ENCODE peak calls at places on chromosomes 6 and 20, in four cellular contexts. Y is mesenteric fat pad; U is activated CD4-positive, alpha-beta T cell treated with anti-CD3 and anti-CD28 coated beads, Interleukin-2, amount 50 U/mL, for 1 hour; N is stromal cell of bone marrow. C is an unnamed sample.

GRCh38 chr6:53585208-53585903 is 40.5 kb upstream of the GCLC start:
- DNase-seq in Y (no peak), U (no peak), N (no peak), C (no peak)

GRCh38 chr20:18628330-18628941 is 40.6 kb downstream of the DTD1 start:
- DNase-seq in Y (no peak), U (no peak), N (no peak), C (no peak)

GRCh38 chr20:4795394-4795793 is 73.7 kb downstream of the PRND start:
- DNase-seq in Y (peak; percentile 89), U (no peak), N (peak; percentile 70), C (no peak)

GRCh38 chr6:135575629-135576028 is 78.1 kb upstream of the AHI1 start:
- DNase-seq in Y (no peak), U (no peak), N (no peak), C (no peak)

GRCh38 chr6:1263850-1264377 is 48.0 kb upstream of the FOXQ1 start:
- DNase-seq in Y (no peak), U (no peak), N (no peak), C (no peak)

GRCh38 chr20:555933-556332 is 12.3 kb upstream of the CSNK2A1 start:
- DNase-seq in Y (no peak), U (no peak), N (no peak), C (no peak)

GRCh38 chr6:169701218-169701952 is 444 bp downstream of the WDR27 start:
- DNase-seq in Y (no peak), U (no peak), N (no peak), C (no peak)

GRCh38 chr20:45340236-45340847 is 7.9 kb downstream of the SDC4 start:
- DNase-seq in Y (no peak), U (no peak), N (no peak), C (no peak)

GRCh38 chr20:33337531-33338165 is 54.6 kb downstream of the BPIFB1 start:
- DNase-seq in Y (no peak), U (no peak), N (no peak), C (no peak)

GRCh38 chr6:97923249-97923648 is 640.2 kb upstream of the MMS22L start:
- DNase-seq in Y (no peak), U (no peak), N (no peak), C (no peak)

GRCh38 chr6:166989427-166990034 is 9.7 kb upstream of the CEP43 start:
- DNase-seq in Y (no peak), U (peak; percentile 42), N (no peak), C (peak; percentile 23)

GRCh38 chr6:11810039-11810541 is 31.5 kb upstream of the ADTRP start:
- DNase-seq in Y (no peak), U (no peak), N (peak; percentile 85), C (no peak)

GRCh38 chr6:14250573-14250972 is 133.0 kb downstream of the CD83 start:
- DNase-seq in Y (no peak), U (no peak), N (no peak), C (no peak)

GRCh38 chr6:13763740-13764381 is 50.5 kb downstream of the MCUR1 start:
- DNase-seq in Y (peak; percentile 24), U (no peak), N (no peak), C (no peak)

GRCh38 chr6:57313711-57314471 is 3.5 kb upstream of the PRIM2 start:
- DNase-seq in Y (no peak), U (no peak), N (peak; percentile 98), C (no peak)

GRCh38 chr6:131575834-131576478 is 2.9 kb downstream of the ARG1 start:
- DNase-seq in Y (no peak), U (no peak), N (no peak), C (no peak)

GRCh38 chr20:63333241-63333836 is 27.8 kb downstream of the CHRNA4 start:
- DNase-seq in Y (no peak), U (no peak), N (no peak), C (no peak)

GRCh38 chr6:56025785-56026184 is 150.4 kb upstream of the BMP5 start:
- DNase-seq in Y (no peak), U (no peak), N (no peak), C (no peak)

GRCh38 chr6:466564-466963 is 75.0 kb downstream of the IRF4 start:
- DNase-seq in Y (no peak), U (no peak), N (no peak), C (no peak)

GRCh38 chr20:13788167-13788834 is 3.5 kb downstream of the NDUFAF5 start:
- DNase-seq in Y (no peak), U (peak; percentile 21), N (no peak), C (no peak)

GRCh38 chr6:25703005-25703404 is 51.0 kb downstream of the SCGN start:
- DNase-seq in Y (no peak), U (no peak), N (no peak), C (no peak)

GRCh38 chr6:18210707-18211106 is 53.6 kb downstream of the DEK start:
- DNase-seq in Y (no peak), U (no peak), N (no peak), C (no peak)

GRCh38 chr6:11632231-11632630 is 94.7 kb downstream of the TMEM170B start:
- DNase-seq in Y (no peak), U (no peak), N (no peak), C (no peak)

GRCh38 chr20:53813728-53814459 is 220.3 kb upstream of the ZNF217 start:
- DNase-seq in Y (no peak), U (no peak), N (no peak), C (no peak)

GRCh38 chr20:17863577-17864292 is 104.9 kb downstream of the SNX5 start:
- DNase-seq in Y (no peak), U (no peak), N (no peak), C (no peak)

GRCh38 chr6:29403801-29404200 is 8.4 kb downstream of the OR12D2 start:
- DNase-seq in Y (no peak), U (no peak), N (no peak), C (no peak)

GRCh38 chr6:35146453-35146852 is 5.3 kb upstream of the TCP11 start:
- DNase-seq in Y (no peak), U (no peak), N (no peak), C (no peak)

GRCh38 chr6:3797231-3798200 is 46.0 kb upstream of the PXDC1 start:
- DNase-seq in Y (no peak), U (no peak), N (no peak), C (no peak)

GRCh38 chr20:46638367-46639274 is 12.6 kb downstream of the SLC13A3 start:
- DNase-seq in Y (no peak), U (no peak), N (no peak), C (no peak)

GRCh38 chr6:67336014-67336413 is 1299.1 kb upstream of the ADGRB3 start:
- DNase-seq in Y (no peak), U (no peak), N (no peak), C (no peak)

GRCh38 chr6:106512958-106513480 is 116.3 kb downstream of the RTN4IP1 start:
- DNase-seq in Y (no peak), U (no peak), N (no peak), C (no peak)

GRCh38 chr6:12289655-12290489 is at the start of gene EDN1:
- DNase-seq in Y (peak; percentile 93), U (peak; percentile 41), N (peak; percentile 59), C (peak; percentile 26)

C was measured in activated T-helper 9 cell treated with anti-CD3 and anti-CD28 coated beads, Interleukin-2, amount 50 U/mL, for 16 hours.